ENCODE peak calls at places on chromosomes 5 and 9, in ten cellular contexts. Y is CD8-positive, alpha-beta T cell; M is psoas muscle; X is SJSA1; E is lower lobe of right lung; C is effector memory CD4-positive, alpha-beta T cell; P is astrocyte; S is coronary artery; T is dorsolateral prefrontal cortex; Q is CD4-positive, alpha-beta memory T cell. Z is an unnamed sample.

GRCh38 chr9:14713187-14713799 is 9.2 kb downstream of the CER1 start:
- DNase-seq in C (no peak), E (no peak), S (no peak), M (no peak), Y (no peak), X (no peak), T (no peak), P (no peak), Q (no peak), Z (no peak)

GRCh38 chr5:9544502-9545300 is 1.2 kb downstream of the SEMA5A start:
- DNase-seq in X (peak; percentile 92), Y (no peak), T (peak; percentile 91), E (peak; percentile 81), M (peak; percentile 81), C (no peak), P (peak; percentile 56), Q (peak; percentile 31), S (peak; percentile 92), Z (peak; percentile 94)

GRCh38 chr9:115132648-115133047 is 14.7 kb upstream of the TNC start:
- DNase-seq in E (no peak), Q (no peak), Y (no peak), S (no peak), M (peak; percentile 31), X (no peak), T (no peak), P (no peak), C (no peak), Z (peak; percentile 81)

GRCh38 chr5:111737716-111738115 is 19.3 kb downstream of the NREP start:
- DNase-seq in Q (no peak), T (no peak), C (no peak), E (no peak), X (no peak), Y (no peak), M (no peak), S (no peak), P (peak; percentile 82), Z (no peak)

GRCh38 chr5:163478126-163478981 is 17.9 kb downstream of the HMMR start:
- DNase-seq in Y (no peak), E (no peak), C (no peak), P (peak; percentile 20), X (no peak), T (no peak), M (no peak), S (no peak), Q (no peak), Z (no peak)

GRCh38 chr9:79701651-79702050 is 129.9 kb downstream of the TLE4 start:
- DNase-seq in S (no peak), X (no peak), T (no peak), M (no peak), Y (no peak), C (no peak), P (no peak), Q (no peak), E (peak; percentile 65), Z (no peak)

GRCh38 chr9:96061293-96061987 is 185.9 kb downstream of the ERCC6L2 start:
- DNase-seq in M (no peak), Q (peak; percentile 33), E (no peak), X (peak; percentile 73), S (peak; percentile 75), P (peak; percentile 31), Y (peak; percentile 56), T (peak; percentile 66), C (no peak), Z (peak; percentile 53)

GRCh38 chr9:37329576-37329975 is 92.9 kb upstream of the GRHPR start:
- DNase-seq in C (no peak), P (peak; percentile 10), Y (no peak), M (no peak), S (no peak), Q (peak; percentile 8), E (no peak), T (no peak), X (no peak), Z (peak; percentile 32)

GRCh38 chr5:36240779-36241635 is 718 bp downstream of the NADK2 start:
- DNase-seq in M (peak; percentile 60), S (peak; percentile 83), Y (no peak), Q (no peak), C (no peak), E (peak; percentile 67), T (peak; percentile 62), X (peak; percentile 62), P (peak; percentile 54), Z (peak; percentile 56)

GRCh38 chr9:98532147-98532546 is 176.6 kb downstream of the GABBR2 start:
- DNase-seq in M (no peak), T (no peak), C (no peak), Q (no peak), X (no peak), Y (no peak), S (no peak), P (no peak), E (no peak), Z (no peak)

GRCh38 chr5:140027807-140028206 is 15.3 kb downstream of the NRG2 start:
- DNase-seq in E (no peak), M (no peak), Y (no peak), Q (no peak), T (no peak), X (no peak), S (no peak), C (no peak), P (no peak), Z (no peak)

DNA sequence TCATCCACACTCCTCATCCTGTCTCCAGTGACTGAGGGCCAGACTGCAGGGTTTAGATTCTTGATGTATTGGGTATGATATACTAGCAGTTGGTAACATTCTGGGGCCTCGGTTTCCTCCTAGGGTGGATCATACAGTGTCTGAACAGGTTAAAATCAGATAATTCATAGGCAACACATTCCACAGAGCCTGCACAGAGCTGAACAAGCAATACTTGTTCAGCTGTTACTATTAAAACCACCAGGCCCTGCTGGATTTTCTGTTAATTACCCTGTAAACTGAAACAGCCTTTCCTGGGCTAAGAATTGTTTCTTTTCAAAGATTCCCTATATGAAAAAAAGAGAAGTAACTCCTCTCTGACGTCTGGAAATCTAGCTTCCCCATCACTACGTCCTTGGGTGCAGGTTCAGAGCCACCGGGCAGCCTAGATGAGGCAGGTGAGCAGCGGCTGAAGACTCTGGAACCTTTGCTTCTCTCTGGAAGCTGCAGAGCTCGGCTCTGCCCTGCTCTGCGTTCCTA is 1313.5 kb upstream of the WWC1 start:
- DNase-seq in X (no peak), C (no peak), Q (no peak), S (no peak), E (no peak), T (no peak), P (no peak), M (no peak), Y (no peak), Z (no peak)
- H3K4me3 ChIP-seq in X (no peak overlapping the region), C (no peak overlapping the region), Q (no peak overlapping the region), S (peak overlapping the region; percentile 69), E (peak overlapping the region; percentile 47), T (peak overlapping the region; percentile 61), P (peak overlapping the region; percentile 65), M (peak overlapping the region; percentile 38), Y (no peak overlapping the region), Z (peak overlapping the region; percentile 55)

GRCh38 chr5:102796014-102796413 is 40.9 kb downstream of the PAM start:
- DNase-seq in Q (no peak), E (no peak), T (no peak), P (no peak), Y (no peak), X (no peak), M (no peak), S (no peak), C (no peak), Z (no peak)

GRCh38 chr5:102798103-102798502 is 43.0 kb downstream of the PAM start:
- DNase-seq in Q (no peak), E (no peak), M (no peak), T (no peak), X (no peak), C (no peak), P (no peak), Y (no peak), S (no peak), Z (no peak)

GRCh38 chr5:102797485-102797884 is 42.4 kb downstream of the PAM start:
- DNase-seq in E (no peak), M (no peak), C (no peak), X (no peak), S (no peak), Q (no peak), P (no peak), T (no peak), Y (no peak), Z (no peak)

GRCh38 chr5:102795546-102795945 is 40.4 kb downstream of the PAM start:
- DNase-seq in Q (no peak), M (no peak), P (no peak), C (no peak), S (no peak), E (no peak), Y (no peak), X (no peak), T (no peak), Z (no peak)

GRCh38 chr5:102796481-102796880 is 41.4 kb downstream of the PAM start:
- DNase-seq in Q (no peak), C (no peak), E (no peak), P (no peak), Y (no peak), X (no peak), T (no peak), M (no peak), S (no peak), Z (no peak)
- H3K27ac ChIP-seq in Q (no peak overlapping the region), C (no peak overlapping the region), E (no peak overlapping the region), P (no peak overlapping the region), Y (no peak overlapping the region), X (no peak overlapping the region), T (no peak overlapping the region), M (peak overlapping the region; percentile 91), S (no peak overlapping the region), Z (no peak overlapping the region)

GRCh38 chr9:89234186-89234585 is 55.6 kb upstream of the SHC3 start:
- DNase-seq in E (no peak), X (no peak), P (no peak), S (no peak), Q (no peak), T (no peak), M (no peak), Y (no peak), C (no peak), Z (no peak)
- H3K4me3 ChIP-seq in E (peak overlapping the region; percentile 36), X (no peak overlapping the region), P (peak overlapping the region; percentile 53), S (no peak overlapping the region), Q (no peak overlapping the region), T (peak overlapping the region; percentile 47), M (no peak overlapping the region), Y (no peak overlapping the region), C (no peak overlapping the region), Z (peak overlapping the region; percentile 43)

GRCh38 chr9:34628656-34629491 is at the start of gene ARID3C:
- DNase-seq in C (no peak), Q (peak; percentile 45), P (no peak), S (no peak), T (no peak), Y (peak; percentile 53), M (no peak), X (no peak), E (peak; percentile 62), Z (peak; percentile 31)

GRCh38 chr9:34633166-34633565 is 4.3 kb upstream of the ARID3C start:
- DNase-seq in T (no peak), Q (no peak), M (peak; percentile 4), E (no peak), X (no peak), S (no peak), P (no peak), C (no peak), Y (no peak), Z (peak; percentile 83)

GRCh38 chr9:34627716-34628655 is 880 bp downstream of the ARID3C start:
- DNase-seq in S (no peak), T (no peak), C (no peak), Q (no peak), X (no peak), P (no peak), M (no peak), Y (no peak), E (no peak), Z (no peak)

GRCh38 chr9:34629492-34629809 is 585 bp upstream of the ARID3C start:
- DNase-seq in M (no peak), C (no peak), E (no peak), X (no peak), T (no peak), Q (no peak), Y (no peak), P (no peak), S (no peak), Z (no peak)

GRCh38 chr9:34630402-34631154 is 1.7 kb upstream of the ARID3C start:
- DNase-seq in C (no peak), P (no peak), X (no peak), S (no peak), Y (no peak), M (no peak), E (no peak), T (no peak), Q (no peak), Z (no peak)
- H3K27ac ChIP-seq in C (no peak overlapping the region), P (no peak overlapping the region), X (no peak overlapping the region), S (no peak overlapping the region), Y (no peak overlapping the region), M (no peak overlapping the region), E (no peak overlapping the region), T (no peak overlapping the region), Q (no peak overlapping the region), Z (no peak overlapping the region)

Z was measured in WERI-Rb-1.